ENCODE peak calls at places on chromosome 19, in four cellular contexts. A is A549, K is GM12878, D is K562. Y is an unnamed sample.
A peak's percentile ranks its signal among the peaks of the same experiment; 100 is the strongest.

GRCh38 chr19:27774337-27774736 is 1438.6 kb downstream of the UQCRFS1 start:
- DNase-seq in A (peak; percentile 70), K (no peak), D (peak; percentile 29), Y (no peak)

GRCh38 chr19:5152013-5152763 is 183.3 kb downstream of the KDM4B start:
- DNase-seq in A (no peak), K (no peak), D (no peak), Y (no peak)

GRCh38 chr19:5048727-5049553 is 80.0 kb downstream of the KDM4B start:
- DNase-seq in A (peak; percentile 72), K (no peak), D (peak; percentile 24), Y (no peak)

GRCh38 chr19:28633223-28634030 is 579.5 kb downstream of the UQCRFS1 start:
- DNase-seq in A (peak; percentile 61), K (no peak), D (peak; percentile 76), Y (no peak)

GRCh38 chr19:53868091-53868891 is 608 bp downstream of the MYADM start:
- DNase-seq in A (peak; percentile 80), K (no peak), D (peak; percentile 59), Y (peak; percentile 47)

GRCh38 chr19:11378319-11379189 is 4.1 kb downstream of the SWSAP1 start:
- DNase-seq in A (peak; percentile 72), K (no peak), D (peak; percentile 47), Y (peak; percentile 48)

GRCh38 chr19:58543826-58544590 is at the start of gene TRIM28:
- DNase-seq in A (peak; percentile 100), K (peak; percentile 96), D (peak; percentile 99), Y (peak; percentile 96)

GRCh38 chr19:55652311-55653078 is 2.3 kb upstream of the U2AF2 start:
- DNase-seq in A (no peak), K (no peak), D (no peak), Y (no peak)

GRCh38 chr19:44871809-44872208 is 19.2 kb upstream of the TOMM40 start:
- DNase-seq in A (no peak), K (no peak), D (peak; percentile 5), Y (no peak)

GRCh38 chr19:51439021-51439465 is 19.2 kb downstream of the SIGLEC8 start:
- DNase-seq in A (no peak), K (no peak), D (peak; percentile 34), Y (peak; percentile 14)

GRCh38 chr19:11451327-11451941 is 16.0 kb downstream of the PRKCSH start:
- DNase-seq in A (no peak), K (no peak), D (peak; percentile 23), Y (no peak)

GRCh38 chr19:42184401-42184861 is 33.0 kb downstream of the DEDD2 start:
- DNase-seq in A (peak; percentile 91), K (no peak), D (peak; percentile 86), Y (peak; percentile 59)

GRCh38 chr19:30309983-30310805 is 62.0 kb upstream of the ZNF536 start:
- DNase-seq in A (no peak), K (no peak), D (no peak), Y (no peak)

GRCh38 chr19:5206751-5207075 is 133.9 kb downstream of the PTPRS start:
- DNase-seq in A (no peak), K (no peak), D (no peak), Y (no peak)

GRCh38 chr19:41999071-41999877 is 5.2 kb upstream of the ATP1A3 start:
- DNase-seq in A (peak; percentile 54), K (no peak), D (no peak), Y (no peak)

GRCh38 chr19:42288881-42289555 is 12.9 kb upstream of the PRR19 start:
- DNase-seq in A (no peak), K (no peak), D (no peak), Y (no peak)

GRCh38 chr19:1366899-1367870 is 16.5 kb upstream of the NDUFS7 start:
- DNase-seq in A (no peak), K (no peak), D (no peak), Y (no peak)

GRCh38 chr19:42080764-42081375 is 4.9 kb downstream of the ZNF574 start:
- DNase-seq in A (no peak), K (no peak), D (no peak), Y (no peak)

GRCh38 chr19:50739841-50740426 is 16.8 kb downstream of the CLEC11A start:
- DNase-seq in A (no peak), K (no peak), D (no peak), Y (no peak)

GRCh38 chr19:2717638-2718541 is 3.3 kb downstream of the DIRAS1 start:
- DNase-seq in A (no peak), K (no peak), D (no peak), Y (no peak)

GRCh38 chr19:43780706-43781525 is at the start of gene KCNN4:
- DNase-seq in A (peak; percentile 84), K (no peak), D (peak; percentile 78), Y (no peak)

GRCh38 chr19:6064016-6064702 is 46.1 kb downstream of the RFX2 start:
- DNase-seq in A (peak; percentile 35), K (no peak), D (no peak), Y (no peak)

GRCh38 chr19:41323023-41323422 is 13.1 kb downstream of the CCDC97 start:
- DNase-seq in A (no peak), K (no peak), D (no peak), Y (no peak)

GRCh38 chr19:55255618-55256423 is 3.0 kb downstream of the PPP6R1 start:
- DNase-seq in A (peak; percentile 58), K (peak; percentile 39), D (peak; percentile 51), Y (peak; percentile 47)

GRCh38 chr19:601310-601709 is 11.6 kb downstream of the HCN2 start:
- DNase-seq in A (no peak), K (no peak), D (no peak), Y (no peak)

DNA sequence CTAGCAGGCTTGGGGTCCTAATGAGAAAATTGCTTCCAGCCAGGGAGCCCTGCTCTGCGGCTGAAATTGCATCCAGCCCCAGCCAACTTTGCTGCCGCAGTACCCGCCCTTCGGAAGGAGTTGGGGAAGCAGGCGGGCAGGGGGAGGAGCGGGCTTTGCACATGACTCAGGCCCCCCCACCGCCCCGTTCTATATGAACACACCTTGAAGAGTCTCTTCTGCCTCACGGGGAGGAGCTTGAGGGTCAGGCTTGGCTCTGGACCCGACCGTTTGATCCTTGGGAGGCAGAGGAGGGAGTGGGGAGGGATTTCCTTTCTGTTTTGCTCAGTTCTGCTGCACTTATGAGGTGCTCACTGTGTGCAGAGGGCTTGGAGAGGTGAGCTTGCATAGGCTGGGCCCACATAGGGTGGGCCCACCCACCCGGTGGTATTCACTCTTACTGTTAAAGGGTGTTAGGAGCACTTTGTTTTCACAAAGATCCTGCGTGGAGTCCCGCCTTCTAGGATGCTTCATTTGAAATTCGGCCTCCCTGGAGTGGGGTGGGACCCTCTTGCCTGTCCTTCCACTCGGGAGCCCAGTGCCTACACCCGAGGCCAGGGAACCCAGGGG is 46.5 kb downstream of the LYL1 start:
- DNase-seq in A (no peak), K (no peak), D (no peak), Y (no peak)
- TF ChIP-seq POLR2AphosphoS2 in A (no peak), K (no peak), D (no peak), Y (no peak)

DNA sequence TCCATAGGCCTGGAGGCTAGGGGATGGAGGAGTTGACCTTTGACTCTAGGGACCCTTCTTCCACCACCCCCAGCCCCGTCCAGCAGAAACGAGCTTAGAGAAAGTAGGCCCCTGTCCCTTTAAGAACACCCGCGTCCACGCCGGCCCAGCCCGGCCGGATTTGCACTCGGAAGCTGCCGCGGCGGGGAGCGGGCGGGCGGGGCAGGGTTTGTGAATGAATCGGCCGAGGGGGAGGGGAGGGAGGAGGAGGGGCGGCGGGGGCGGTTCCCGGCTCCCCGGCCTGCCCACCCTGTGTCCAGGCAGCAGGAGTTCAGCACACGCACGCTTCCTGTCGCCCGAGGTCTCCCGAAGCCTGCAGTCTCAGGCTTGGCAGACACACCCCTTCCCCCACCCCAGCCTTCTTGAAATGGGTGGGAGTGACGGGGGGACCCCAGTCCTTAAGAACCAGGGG is 1.5 kb downstream of the UNC13A start:
- DNase-seq in A (peak; percentile 80), K (no peak), D (peak; percentile 88), Y (no peak)
- TF ChIP-seq MAX in A (peak; percentile 22), K (no peak), D (no peak), Y (no peak)

DNA sequence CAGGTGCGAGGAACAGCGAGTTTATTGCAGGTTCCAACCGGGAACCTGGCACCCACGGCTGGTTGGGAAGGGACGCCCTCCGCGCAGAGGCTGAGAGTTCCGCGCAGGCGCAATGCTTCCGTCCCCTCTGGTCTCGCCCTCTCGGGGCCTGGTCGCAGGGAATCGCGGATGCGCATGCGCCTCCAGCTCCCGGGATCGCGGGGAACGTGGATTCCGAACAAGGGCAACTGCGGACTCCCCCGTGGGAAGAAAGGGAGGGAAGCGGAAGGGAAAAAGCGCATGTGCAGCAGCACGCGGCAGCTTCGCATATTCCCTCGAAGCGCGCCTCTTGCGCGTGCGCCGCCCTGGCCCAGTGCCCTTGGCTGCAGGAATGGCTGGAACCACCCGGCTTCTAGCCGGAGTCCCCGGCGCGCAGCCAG is 1.1 kb downstream of the TSSK6 start:
- DNase-seq in A (no peak), K (no peak), D (no peak), Y (no peak)
- TF ChIP-seq POLR2AphosphoS2 in A (no peak), K (no peak), D (no peak), Y (no peak)

DNA sequence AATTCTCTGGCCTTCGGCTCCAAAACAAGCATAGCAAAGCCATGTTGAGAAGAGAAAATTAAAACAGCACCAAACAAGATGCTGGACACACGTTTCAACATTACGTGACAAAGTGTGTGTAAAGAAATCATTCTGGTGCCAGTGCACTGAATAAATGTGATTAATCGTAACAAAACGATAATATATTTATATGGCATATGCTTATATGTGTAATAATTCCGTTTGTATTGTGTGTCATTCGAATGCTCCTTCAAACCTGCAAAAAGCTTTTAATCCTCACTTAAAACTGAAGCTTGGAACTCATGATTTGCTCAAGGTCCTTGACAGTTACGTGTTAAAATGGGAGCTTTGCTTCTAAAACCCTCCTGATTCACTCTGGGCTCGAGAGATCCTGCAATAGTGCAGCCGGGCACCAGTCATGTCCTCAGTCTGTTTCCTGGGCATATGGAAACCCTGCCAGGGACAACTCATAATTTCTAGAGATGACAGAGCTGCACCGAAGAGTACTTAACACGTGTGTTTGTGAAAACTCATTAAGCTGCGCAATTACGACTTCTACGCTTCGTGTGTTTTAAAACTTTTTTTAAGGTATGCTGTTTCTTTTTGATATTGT is 731 bp upstream of the AKAP8L start:
- DNase-seq in A (no peak), K (no peak), D (no peak), Y (no peak)
- TF ChIP-seq MAX in A (no peak), K (no peak), D (no peak), Y (no peak)

GRCh38 chr19:38145627-38146026 is 78.4 kb downstream of the DPF1 start:
- DNase-seq in A (no peak), K (no peak), D (no peak), Y (no peak)
- TF ChIP-seq POLR2AphosphoS2 in A (no peak), K (no peak), D (no peak), Y (no peak)

GRCh38 chr19:40322951-40323615 is 25.1 kb downstream of the C19orf47 start:
- DNase-seq in A (no peak), K (no peak), D (no peak), Y (no peak)

GRCh38 chr19:40323705-40324104 is 24.5 kb downstream of the C19orf47 start:
- DNase-seq in A (no peak), K (no peak), D (no peak), Y (no peak)

GRCh38 chr19:40321566-40322270 is 26.5 kb downstream of the C19orf47 start:
- DNase-seq in A (no peak), K (no peak), D (no peak), Y (no peak)

GRCh38 chr19:40321076-40321475 is 27.1 kb downstream of the C19orf47 start:
- DNase-seq in A (no peak), K (no peak), D (no peak), Y (no peak)

GRCh38 chr19:40322271-40322610 is 26.0 kb downstream of the C19orf47 start:
- DNase-seq in A (no peak), K (no peak), D (no peak), Y (no peak)
- TF ChIP-seq MAX in A (no peak), K (no peak), D (no peak), Y (no peak)